ENCODE peak calls at places on chromosomes 2 and 18, in four cellular contexts. W is HepG2, L is GM12878, Z is K562. C is an unnamed sample.
A peak's percentile ranks its signal among the peaks of the same experiment; 100 is the strongest.

GRCh38 chr2:213199871-213200270 is 48.5 kb upstream of the IKZF2 start:
- DNase-seq in W (peak; percentile 6), L (no peak), Z (no peak), C (no peak)

GRCh38 chr2:168184896-168185513 is 62.4 kb downstream of the STK39 start:
- DNase-seq in W (no peak), L (no peak), Z (no peak), C (no peak)

GRCh38 chr2:159126653-159127052 is 158.2 kb downstream of the TANC1 start:
- DNase-seq in W (no peak), L (no peak), Z (no peak), C (no peak)

GRCh38 chr18:58861853-58862252 is 2.8 kb upstream of the ZNF532 start:
- DNase-seq in W (no peak), L (no peak), Z (no peak), C (no peak)

GRCh38 chr2:60445684-60446184 is 107.7 kb downstream of the BCL11A start:
- DNase-seq in W (no peak), L (no peak), Z (no peak), C (no peak)

GRCh38 chr2:184906709-184907108 is 308.4 kb downstream of the ZNF804A start:
- DNase-seq in W (no peak), L (no peak), Z (no peak), C (no peak)

GRCh38 chr18:55124078-55124477 is 164.8 kb upstream of the CCDC68 start:
- DNase-seq in W (no peak), L (no peak), Z (no peak), C (no peak)

GRCh38 chr18:2981212-2981728 is 31.7 kb downstream of the LPIN2 start:
- DNase-seq in W (no peak), L (no peak), Z (no peak), C (no peak)

GRCh38 chr2:24438106-24438505 is 52.9 kb upstream of the NCOA1 start:
- DNase-seq in W (no peak), L (no peak), Z (no peak), C (no peak)

GRCh38 chr18:22643731-22644130 is 226.0 kb upstream of the CTAGE1 start:
- DNase-seq in W (no peak), L (no peak), Z (no peak), C (no peak)

GRCh38 chr2:52220393-52220792 is 1188.5 kb upstream of the NRXN1 start:
- DNase-seq in W (no peak), L (no peak), Z (no peak), C (no peak)

GRCh38 chr2:192128655-192129054 is 66.1 kb downstream of the TMEFF2 start:
- DNase-seq in W (no peak), L (no peak), Z (no peak), C (no peak)

GRCh38 chr2:217413193-217413592 is 553.3 kb upstream of the TNP1 start:
- DNase-seq in W (no peak), L (no peak), Z (no peak), C (no peak)

GRCh38 chr18:33116376-33116775 is 324.1 kb downstream of the CCDC178 start:
- DNase-seq in W (no peak), L (no peak), Z (no peak), C (no peak)

GRCh38 chr18:33114749-33115148 is 325.8 kb downstream of the CCDC178 start:
- DNase-seq in W (no peak), L (no peak), Z (no peak), C (no peak)

GRCh38 chr18:33115476-33115875 is 325.0 kb downstream of the CCDC178 start:
- DNase-seq in W (no peak), L (no peak), Z (no peak), C (no peak)

GRCh38 chr18:33113421-33113820 is 327.1 kb downstream of the CCDC178 start:
- DNase-seq in W (no peak), L (no peak), Z (no peak), C (no peak)

GRCh38 chr18:33115917-33116316 is 324.6 kb downstream of the CCDC178 start:
- DNase-seq in W (no peak), L (no peak), Z (no peak), C (no peak)
- H2AFZ ChIP-seq in W (no peak overlapping the region), L (no peak overlapping the region), Z (no peak overlapping the region), C (no peak overlapping the region)

GRCh38 chr18:62881509-62882016 is 166.2 kb downstream of the PHLPP1 start:
- DNase-seq in W (no peak), L (no peak), Z (no peak), C (no peak)
- TF ChIP-seq MXI1 in W (no peak), L (no peak), Z (no peak), C (no peak)

DNA sequence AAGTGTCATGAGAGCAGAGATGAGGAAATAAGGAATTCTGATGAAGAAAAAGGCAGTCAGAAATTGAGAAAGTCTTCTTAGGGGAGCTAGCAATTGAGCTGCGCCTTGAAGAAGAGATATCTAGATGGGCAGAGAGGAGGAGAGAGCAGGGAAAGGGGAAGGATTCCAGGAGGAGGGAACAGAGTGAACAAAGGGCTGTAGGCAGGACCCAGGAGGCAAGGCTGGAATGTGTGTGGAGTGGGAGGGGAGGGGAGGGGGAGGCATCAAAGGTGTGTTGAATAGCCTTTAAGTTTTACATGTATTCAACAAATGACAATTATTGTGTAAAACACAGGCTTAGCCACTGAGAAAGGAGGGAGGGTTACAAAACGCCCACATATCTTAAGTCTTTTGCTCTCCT is 164.5 kb downstream of the TDRD15 start:
- DNase-seq in W (no peak), L (no peak), Z (no peak), C (no peak)
- TF ChIP-seq SIN3A in W (no peak), L (no peak), Z (no peak), C (no peak)

GRCh38 chr2:224927011-224927410 is 115.3 kb downstream of the DOCK10 start:
- DNase-seq in W (no peak), L (no peak), Z (no peak), C (no peak)

GRCh38 chr2:224925066-224925821 is 117.0 kb downstream of the DOCK10 start:
- DNase-seq in W (no peak), L (no peak), Z (no peak), C (no peak)

GRCh38 chr2:224927671-224928173 is 114.5 kb downstream of the DOCK10 start:
- DNase-seq in W (no peak), L (no peak), Z (no peak), C (no peak)

GRCh38 chr2:224922142-224922727 is 120.0 kb downstream of the DOCK10 start:
- DNase-seq in W (no peak), L (peak; percentile 71), Z (no peak), C (no peak)

GRCh38 chr2:224925822-224926124 is 116.5 kb downstream of the DOCK10 start:
- DNase-seq in W (no peak), L (no peak), Z (no peak), C (no peak)
- H2AFZ ChIP-seq in W (no peak overlapping the region), L (no peak overlapping the region), Z (no peak overlapping the region), C (no peak overlapping the region)

DNA sequence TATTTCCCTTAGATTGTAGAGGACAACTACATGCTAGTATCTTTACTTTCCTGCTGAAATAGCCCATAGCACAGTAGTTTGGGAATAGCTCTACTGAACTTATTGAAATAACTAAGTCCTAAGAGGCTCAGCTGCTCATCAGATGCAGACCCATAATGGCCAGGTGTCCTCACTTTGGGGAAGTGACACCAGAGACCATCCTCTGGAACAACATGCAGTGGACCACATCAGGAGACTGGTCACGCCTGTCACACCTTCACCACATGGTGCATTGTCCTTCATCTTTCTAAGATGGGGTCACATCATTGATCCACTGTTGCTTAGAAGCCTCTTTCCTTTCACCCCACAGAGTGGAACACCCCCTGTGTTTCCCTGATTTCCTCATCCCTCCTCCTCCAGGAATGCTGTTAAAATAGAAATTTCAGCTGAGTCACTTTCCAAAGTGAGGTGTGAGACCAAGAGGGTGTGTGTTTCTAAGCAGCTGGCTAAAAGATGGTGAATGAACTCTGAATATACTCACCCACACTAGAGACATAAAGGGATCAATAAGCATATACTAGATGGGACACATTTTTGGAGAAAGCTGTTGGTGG is 215.2 kb upstream of the LRRTM1 start:
- DNase-seq in W (no peak), L (no peak), Z (no peak), C (no peak)
- TF ChIP-seq MXI1 in W (no peak), L (no peak), Z (no peak), C (no peak)

GRCh38 chr2:12083081-12083569 is 336.7 kb downstream of the LPIN1 start:
- DNase-seq in W (no peak), L (no peak), Z (no peak), C (peak; percentile 81)
- TF ChIP-seq SIN3A in W (no peak), L (no peak), Z (no peak), C (no peak)